ENCODE peak calls at places on chromosomes 13 and 19, in eight cellular contexts. One of them, this sample, is unnamed.

GRCh38 chr19:3784607-3785463 is 1.3 kb downstream of the MATK start:
- DNase-seq in HL-60: no peak
- DNase-seq in upper lobe of left lung: no peak
- DNase-seq in left ventricle myocardium inferior: no peak
- DNase-seq in fibroblast of lung: no peak
- DNase-seq in RWPE2: peak; percentile 45
- DNase-seq in dorsolateral prefrontal cortex: no peak
- DNase-seq in CD8-positive, alpha-beta memory T cell: no peak
- DNase-seq in this sample: no peak

GRCh38 chr19:36547001-36547732 is 19.1 kb upstream of the ZNF260 start:
- DNase-seq in upper lobe of left lung: no peak
- DNase-seq in dorsolateral prefrontal cortex: no peak
- DNase-seq in RWPE2: no peak
- DNase-seq in CD8-positive, alpha-beta memory T cell: no peak
- DNase-seq in fibroblast of lung: peak; percentile 16
- DNase-seq in left ventricle myocardium inferior: no peak
- DNase-seq in HL-60: no peak
- DNase-seq in this sample: no peak

GRCh38 chr19:5492813-5493409 is 37.7 kb downstream of the ZNRF4 start:
- DNase-seq in left ventricle myocardium inferior: no peak
- DNase-seq in HL-60: no peak
- DNase-seq in dorsolateral prefrontal cortex: no peak
- DNase-seq in fibroblast of lung: no peak
- DNase-seq in upper lobe of left lung: no peak
- DNase-seq in RWPE2: no peak
- DNase-seq in CD8-positive, alpha-beta memory T cell: no peak
- DNase-seq in this sample: no peak

GRCh38 chr19:21751379-21751778 is 16.0 kb downstream of the ZNF100 start:
- DNase-seq in upper lobe of left lung: no peak
- DNase-seq in dorsolateral prefrontal cortex: no peak
- DNase-seq in CD8-positive, alpha-beta memory T cell: no peak
- DNase-seq in left ventricle myocardium inferior: no peak
- DNase-seq in HL-60: no peak
- DNase-seq in RWPE2: no peak
- DNase-seq in fibroblast of lung: peak; percentile 59
- DNase-seq in this sample: no peak

GRCh38 chr13:94315188-94315587 is 164.3 kb downstream of the DCT start:
- DNase-seq in HL-60: no peak
- DNase-seq in dorsolateral prefrontal cortex: no peak
- DNase-seq in fibroblast of lung: no peak
- DNase-seq in RWPE2: no peak
- DNase-seq in left ventricle myocardium inferior: no peak
- DNase-seq in CD8-positive, alpha-beta memory T cell: no peak
- DNase-seq in upper lobe of left lung: no peak
- DNase-seq in this sample: no peak

GRCh38 chr13:108915095-108915633 is 285.8 kb downstream of the MYO16 start:
- DNase-seq in CD8-positive, alpha-beta memory T cell: no peak
- DNase-seq in RWPE2: no peak
- DNase-seq in upper lobe of left lung: no peak
- DNase-seq in left ventricle myocardium inferior: no peak
- DNase-seq in HL-60: peak; percentile 37
- DNase-seq in dorsolateral prefrontal cortex: peak; percentile 31
- DNase-seq in fibroblast of lung: peak; percentile 35
- DNase-seq in this sample: no peak

GRCh38 chr19:5172859-5173577 is 167.6 kb downstream of the PTPRS start:
- DNase-seq in RWPE2: peak; percentile 89
- DNase-seq in fibroblast of lung: peak; percentile 97
- DNase-seq in CD8-positive, alpha-beta memory T cell: no peak
- DNase-seq in HL-60: no peak
- DNase-seq in dorsolateral prefrontal cortex: peak; percentile 58
- DNase-seq in upper lobe of left lung: no peak
- DNase-seq in left ventricle myocardium inferior: no peak
- DNase-seq in this sample: no peak

GRCh38 chr13:72666391-72666790 is 61.0 kb downstream of the MZT1 start:
- DNase-seq in upper lobe of left lung: no peak
- DNase-seq in fibroblast of lung: no peak
- DNase-seq in RWPE2: no peak
- DNase-seq in left ventricle myocardium inferior: no peak
- DNase-seq in CD8-positive, alpha-beta memory T cell: no peak
- DNase-seq in HL-60: no peak
- DNase-seq in dorsolateral prefrontal cortex: no peak
- DNase-seq in this sample: no peak

GRCh38 chr19:16541526-16542044 is 652 bp downstream of the CHERP start:
- DNase-seq in CD8-positive, alpha-beta memory T cell: peak; percentile 13
- DNase-seq in HL-60: peak; percentile 17
- DNase-seq in fibroblast of lung: no peak
- DNase-seq in dorsolateral prefrontal cortex: no peak
- DNase-seq in upper lobe of left lung: peak; percentile 40
- DNase-seq in RWPE2: no peak
- DNase-seq in left ventricle myocardium inferior: no peak
- DNase-seq in this sample: no peak

GRCh38 chr19:39941615-39942507 is 7.4 kb upstream of the FCGBP start:
- DNase-seq in RWPE2: no peak
- DNase-seq in fibroblast of lung: peak; percentile 34
- DNase-seq in upper lobe of left lung: no peak
- DNase-seq in left ventricle myocardium inferior: no peak
- DNase-seq in HL-60: peak; percentile 84
- DNase-seq in CD8-positive, alpha-beta memory T cell: peak; percentile 30
- DNase-seq in dorsolateral prefrontal cortex: no peak
- DNase-seq in this sample: peak; percentile 58

GRCh38 chr19:888615-889385 is 4.2 kb downstream of the MED16 start:
- DNase-seq in upper lobe of left lung: peak; percentile 75
- DNase-seq in CD8-positive, alpha-beta memory T cell: peak; percentile 53
- DNase-seq in dorsolateral prefrontal cortex: no peak
- DNase-seq in HL-60: no peak
- DNase-seq in left ventricle myocardium inferior: no peak
- DNase-seq in fibroblast of lung: no peak
- DNase-seq in RWPE2: no peak
- DNase-seq in this sample: no peak

GRCh38 chr19:41500443-41500842 is 57.5 kb downstream of the ERICH4 start:
- DNase-seq in fibroblast of lung: no peak
- DNase-seq in dorsolateral prefrontal cortex: no peak
- DNase-seq in RWPE2: no peak
- DNase-seq in CD8-positive, alpha-beta memory T cell: no peak
- DNase-seq in HL-60: no peak
- DNase-seq in upper lobe of left lung: no peak
- DNase-seq in left ventricle myocardium inferior: no peak
- DNase-seq in this sample: no peak

GRCh38 chr19:50204811-50205675 is 1.6 kb downstream of the MYH14 start:
- DNase-seq in HL-60: no peak
- DNase-seq in RWPE2: no peak
- DNase-seq in upper lobe of left lung: peak; percentile 95
- DNase-seq in CD8-positive, alpha-beta memory T cell: no peak
- DNase-seq in fibroblast of lung: no peak
- DNase-seq in dorsolateral prefrontal cortex: no peak
- DNase-seq in left ventricle myocardium inferior: peak; percentile 65
- DNase-seq in this sample: no peak

GRCh38 chr13:26051231-26052135 is at the start of gene SHISA2:
- DNase-seq in upper lobe of left lung: peak; percentile 88
- DNase-seq in dorsolateral prefrontal cortex: no peak
- DNase-seq in CD8-positive, alpha-beta memory T cell: no peak
- DNase-seq in HL-60: peak; percentile 20
- DNase-seq in left ventricle myocardium inferior: peak; percentile 27
- DNase-seq in RWPE2: no peak
- DNase-seq in fibroblast of lung: peak; percentile 67
- DNase-seq in this sample: no peak

GRCh38 chr19:41799444-41800000 is 3.1 kb downstream of the CEACAM3 start:
- DNase-seq in left ventricle myocardium inferior: no peak
- DNase-seq in fibroblast of lung: no peak
- DNase-seq in CD8-positive, alpha-beta memory T cell: no peak
- DNase-seq in dorsolateral prefrontal cortex: no peak
- DNase-seq in RWPE2: no peak
- DNase-seq in HL-60: no peak
- DNase-seq in upper lobe of left lung: no peak
- DNase-seq in this sample: no peak

GRCh38 chr13:21812192-21812626 is 141.3 kb downstream of the FGF9 start:
- DNase-seq in upper lobe of left lung: no peak
- DNase-seq in left ventricle myocardium inferior: no peak
- DNase-seq in CD8-positive, alpha-beta memory T cell: no peak
- DNase-seq in RWPE2: no peak
- DNase-seq in dorsolateral prefrontal cortex: no peak
- DNase-seq in HL-60: no peak
- DNase-seq in fibroblast of lung: no peak
- DNase-seq in this sample: no peak

GRCh38 chr19:7927605-7928333 is 1.8 kb upstream of the CTXN1 start:
- DNase-seq in CD8-positive, alpha-beta memory T cell: no peak
- DNase-seq in fibroblast of lung: no peak
- DNase-seq in dorsolateral prefrontal cortex: no peak
- DNase-seq in HL-60: no peak
- DNase-seq in upper lobe of left lung: peak; percentile 81
- DNase-seq in left ventricle myocardium inferior: no peak
- DNase-seq in RWPE2: peak; percentile 55
- DNase-seq in this sample: no peak
- H3K27ac ChIP-seq in CD8-positive, alpha-beta memory T cell: no peak overlapping the region
- H3K27ac ChIP-seq in fibroblast of lung: peak overlapping the region; percentile 92
- H3K27ac ChIP-seq in dorsolateral prefrontal cortex: peak overlapping the region; percentile 12
- H3K27ac ChIP-seq in HL-60: no peak overlapping the region
- H3K27ac ChIP-seq in upper lobe of left lung: peak overlapping the region; percentile 22
- H3K27ac ChIP-seq in left ventricle myocardium inferior: peak overlapping the region; percentile 70
- H3K27ac ChIP-seq in RWPE2: peak overlapping the region; percentile 77
- H3K27ac ChIP-seq in this sample: no peak overlapping the region

DNA sequence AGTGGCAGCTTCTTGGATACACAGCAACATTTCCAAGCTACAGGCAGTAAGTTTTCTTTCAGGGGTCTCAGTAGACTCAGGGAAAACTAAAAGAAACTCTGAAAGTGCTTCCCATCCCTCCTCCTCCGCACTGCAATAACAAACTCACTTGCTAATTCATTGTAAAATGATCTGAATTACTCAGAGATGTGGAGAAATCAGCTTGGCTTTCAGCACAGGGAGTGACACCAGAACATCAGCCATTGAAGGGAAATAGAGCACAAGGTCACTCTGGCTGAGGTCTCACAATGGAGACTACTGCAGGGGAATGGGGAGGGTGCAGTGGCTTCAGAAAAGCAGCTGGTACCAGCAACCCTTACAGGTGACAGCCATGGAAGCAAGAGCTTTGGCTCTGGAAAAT is 137.3 kb upstream of the SERP2 start:
- DNase-seq in CD8-positive, alpha-beta memory T cell: no peak
- DNase-seq in fibroblast of lung: no peak
- DNase-seq in HL-60: no peak
- DNase-seq in left ventricle myocardium inferior: no peak
- DNase-seq in upper lobe of left lung: no peak
- DNase-seq in RWPE2: no peak
- DNase-seq in dorsolateral prefrontal cortex: no peak
- DNase-seq in this sample: no peak
- H3K27ac ChIP-seq in CD8-positive, alpha-beta memory T cell: no peak overlapping the region
- H3K27ac ChIP-seq in fibroblast of lung: peak overlapping the region; percentile 63
- H3K27ac ChIP-seq in HL-60: no peak overlapping the region
- H3K27ac ChIP-seq in left ventricle myocardium inferior: peak overlapping the region; percentile 89
- H3K27ac ChIP-seq in upper lobe of left lung: peak overlapping the region; percentile 84
- H3K27ac ChIP-seq in RWPE2: no peak overlapping the region
- H3K27ac ChIP-seq in dorsolateral prefrontal cortex: peak overlapping the region; percentile 94
- H3K27ac ChIP-seq in this sample: no peak overlapping the region

GRCh38 chr19:2455481-2456300 is 1.1 kb downstream of the LMNB2 start:
- DNase-seq in upper lobe of left lung: peak; percentile 91
- DNase-seq in HL-60: peak; percentile 48
- DNase-seq in RWPE2: no peak
- DNase-seq in fibroblast of lung: no peak
- DNase-seq in dorsolateral prefrontal cortex: peak; percentile 21
- DNase-seq in CD8-positive, alpha-beta memory T cell: peak; percentile 55
- DNase-seq in left ventricle myocardium inferior: peak; percentile 30
- DNase-seq in this sample: peak; percentile 60

GRCh38 chr19:2456301-2456570 is 523 bp downstream of the LMNB2 start:
- DNase-seq in CD8-positive, alpha-beta memory T cell: no peak
- DNase-seq in HL-60: no peak
- DNase-seq in fibroblast of lung: no peak
- DNase-seq in RWPE2: no peak
- DNase-seq in left ventricle myocardium inferior: no peak
- DNase-seq in dorsolateral prefrontal cortex: no peak
- DNase-seq in upper lobe of left lung: peak; percentile 86
- DNase-seq in this sample: no peak

GRCh38 chr19:2453431-2454025 is 3.2 kb downstream of the LMNB2 start:
- DNase-seq in fibroblast of lung: no peak
- DNase-seq in HL-60: no peak
- DNase-seq in dorsolateral prefrontal cortex: no peak
- DNase-seq in RWPE2: no peak
- DNase-seq in CD8-positive, alpha-beta memory T cell: no peak
- DNase-seq in upper lobe of left lung: no peak
- DNase-seq in left ventricle myocardium inferior: no peak
- DNase-seq in this sample: no peak

GRCh38 chr19:2454199-2454961 is 2.4 kb downstream of the LMNB2 start:
- DNase-seq in CD8-positive, alpha-beta memory T cell: no peak
- DNase-seq in dorsolateral prefrontal cortex: no peak
- DNase-seq in left ventricle myocardium inferior: no peak
- DNase-seq in HL-60: no peak
- DNase-seq in RWPE2: no peak
- DNase-seq in fibroblast of lung: no peak
- DNase-seq in upper lobe of left lung: no peak
- DNase-seq in this sample: no peak

DNA sequence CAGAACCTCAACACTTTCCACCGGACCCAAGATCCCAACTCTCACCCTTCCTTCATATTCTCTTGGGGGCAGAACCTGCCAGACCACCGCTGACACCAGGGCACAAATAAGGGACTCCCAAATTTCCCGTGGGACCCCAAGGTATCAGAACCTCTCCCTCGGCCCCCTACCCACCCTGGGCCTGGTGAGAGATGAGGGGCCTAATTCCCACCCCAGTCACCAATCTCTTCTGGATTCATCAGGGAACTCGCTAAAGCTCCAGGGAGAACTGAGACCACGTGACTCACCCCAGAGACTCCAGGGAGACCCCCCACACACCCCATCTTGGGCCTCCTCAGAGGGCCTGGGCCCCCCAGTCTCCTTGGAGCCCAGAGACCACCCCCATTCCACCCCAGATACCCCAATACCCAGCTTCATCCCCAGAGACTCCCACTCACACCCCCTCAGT is 1.8 kb downstream of the LMNB2 start:
- DNase-seq in fibroblast of lung: no peak
- DNase-seq in HL-60: no peak
- DNase-seq in CD8-positive, alpha-beta memory T cell: no peak
- DNase-seq in RWPE2: no peak
- DNase-seq in dorsolateral prefrontal cortex: no peak
- DNase-seq in upper lobe of left lung: no peak
- DNase-seq in left ventricle myocardium inferior: no peak
- DNase-seq in this sample: no peak
- H3K27ac ChIP-seq in fibroblast of lung: no peak overlapping the region
- H3K27ac ChIP-seq in HL-60: no peak overlapping the region
- H3K27ac ChIP-seq in CD8-positive, alpha-beta memory T cell: no peak overlapping the region
- H3K27ac ChIP-seq in RWPE2: peak overlapping the region; percentile 81
- H3K27ac ChIP-seq in dorsolateral prefrontal cortex: no peak overlapping the region
- H3K27ac ChIP-seq in upper lobe of left lung: no peak overlapping the region
- H3K27ac ChIP-seq in left ventricle myocardium inferior: no peak overlapping the region
- H3K27ac ChIP-seq in this sample: no peak overlapping the region

DNA sequence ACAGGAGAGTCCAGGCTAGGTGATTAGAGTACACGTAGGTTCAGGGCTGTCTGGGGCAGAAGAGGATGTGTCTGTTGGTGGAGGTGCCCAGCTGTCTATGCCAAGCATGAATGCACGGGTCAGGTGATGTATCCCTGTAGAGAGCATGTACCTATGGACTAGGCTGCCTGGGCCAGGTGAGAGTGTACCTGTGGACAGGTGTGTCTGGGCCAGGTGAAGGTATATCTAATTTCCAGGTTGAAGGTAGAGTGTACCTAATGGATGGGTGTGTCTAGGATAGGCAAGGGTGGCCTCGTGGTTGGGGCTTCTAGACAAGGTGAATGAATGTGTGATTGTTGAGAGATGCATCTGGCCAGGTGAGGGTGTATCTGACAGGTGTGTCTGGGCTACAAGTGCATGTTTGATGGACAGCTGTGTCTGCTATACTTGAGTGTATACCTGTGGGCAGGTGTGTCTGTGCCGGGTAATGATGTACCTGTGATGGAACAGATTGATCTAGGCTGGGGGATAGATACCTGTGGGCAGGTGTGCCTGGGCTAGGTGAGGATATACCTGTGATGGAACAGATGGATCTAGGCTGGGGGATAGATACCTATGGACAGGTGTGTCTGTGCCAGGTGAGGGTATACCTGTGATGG is 15.5 kb upstream of the ZNF414 start:
- DNase-seq in CD8-positive, alpha-beta memory T cell: no peak
- DNase-seq in upper lobe of left lung: no peak
- DNase-seq in left ventricle myocardium inferior: no peak
- DNase-seq in HL-60: no peak
- DNase-seq in RWPE2: no peak
- DNase-seq in dorsolateral prefrontal cortex: no peak
- DNase-seq in fibroblast of lung: no peak
- DNase-seq in this sample: no peak
- H3K27ac ChIP-seq in CD8-positive, alpha-beta memory T cell: no peak overlapping the region
- H3K27ac ChIP-seq in upper lobe of left lung: peak overlapping the region; percentile 5
- H3K27ac ChIP-seq in left ventricle myocardium inferior: no peak overlapping the region
- H3K27ac ChIP-seq in HL-60: no peak overlapping the region
- H3K27ac ChIP-seq in RWPE2: no peak overlapping the region
- H3K27ac ChIP-seq in dorsolateral prefrontal cortex: no peak overlapping the region
- H3K27ac ChIP-seq in fibroblast of lung: no peak overlapping the region
- H3K27ac ChIP-seq in this sample: no peak overlapping the region